ENCODE peak calls at places on chromosomes 6 and 20, in seven cellular contexts. E is activated T-cell treated with anti-CD3 and anti-CD28 coated beads for 1 hour; U is endothelial cell; Q is effector memory CD4-positive, alpha-beta T cell; X is K562; Y is cardiac fibroblast; C is breast epithelium. V is an unnamed sample.

GRCh38 chr6:149929422-149929821 is 6.5 kb upstream of the RAET1G start:
- DNase-seq in C (no peak), Y (no peak), Q (no peak), U (peak), X (no peak), E (no peak), V (no peak)

GRCh38 chr6:28522594-28523557 is 2.8 kb upstream of the GPX5 start:
- DNase-seq in C (no peak), Q (peak), Y (no peak), E (peak), X (peak), U (no peak), V (no peak)

GRCh38 chr20:63183422-63184146 is 32.3 kb downstream of the YTHDF1 start:
- DNase-seq in C (no peak), Q (peak), Y (peak), U (peak), X (peak), E (peak), V (peak)

GRCh38 chr6:53325785-53326184 is 23.0 kb downstream of the ELOVL5 start:
- DNase-seq in X (no peak), C (no peak), E (no peak), Y (no peak), Q (no peak), U (no peak), V (no peak)

GRCh38 chr20:37994512-37994911 is 38.7 kb downstream of the TTI1 start:
- DNase-seq in Q (no peak), E (no peak), C (no peak), X (no peak), Y (peak), U (no peak), V (no peak)

GRCh38 chr6:7087066-7087465 is 20.7 kb upstream of the RREB1 start:
- DNase-seq in X (no peak), E (no peak), Y (peak), C (no peak), Q (no peak), U (no peak), V (no peak)

GRCh38 chr6:144266091-144266649 is 19.0 kb upstream of the UTRN start:
- DNase-seq in U (peak), C (peak), X (no peak), Y (peak), Q (no peak), E (no peak), V (no peak)

GRCh38 chr6:47042238-47042843 is at the start of gene ADGRF1:
- DNase-seq in U (no peak), E (no peak), Y (no peak), Q (no peak), X (no peak), C (no peak), V (no peak)

GRCh38 chr6:166331503-166332133 is 10.7 kb downstream of the SFT2D1 start:
- DNase-seq in E (no peak), Y (no peak), X (no peak), C (no peak), U (no peak), Q (no peak), V (no peak)

GRCh38 chr20:13337090-13337784 is 116.2 kb downstream of the ISM1 start:
- DNase-seq in U (no peak), Y (no peak), E (no peak), C (no peak), X (no peak), Q (no peak), V (no peak)

GRCh38 chr6:139638179-139638872 is 263.9 kb upstream of the CITED2 start:
- DNase-seq in C (no peak), X (peak), U (no peak), Q (no peak), Y (no peak), E (no peak), V (no peak)

GRCh38 chr6:165585060-165585459 is 78.0 kb downstream of the PDE10A start:
- DNase-seq in X (no peak), C (no peak), E (no peak), U (no peak), Y (peak), Q (no peak), V (no peak)

GRCh38 chr6:161434331-161434730 is 160.5 kb upstream of the AGPAT4 start:
- DNase-seq in U (no peak), C (no peak), Q (no peak), X (no peak), E (no peak), Y (peak), V (no peak)

GRCh38 chr6:145551164-145551563 is 184.2 kb downstream of the EPM2A start:
- DNase-seq in X (no peak), U (no peak), Y (peak), Q (no peak), E (no peak), C (no peak), V (no peak)

GRCh38 chr6:31829633-31830492 is 2.3 kb downstream of the HSPA1B start:
- DNase-seq in Y (peak), U (no peak), E (no peak), X (peak), Q (no peak), C (no peak), V (no peak)

GRCh38 chr6:101085327-101085726 is 204.2 kb upstream of the ASCC3 start:
- DNase-seq in Q (no peak), C (no peak), Y (peak), X (no peak), E (no peak), U (no peak), V (no peak)

GRCh38 chr20:1933465-1933870 is 38.3 kb downstream of the SIRPA start:
- DNase-seq in X (no peak), Y (peak), E (no peak), Q (no peak), C (no peak), U (no peak), V (no peak)

GRCh38 chr6:157392927-157393666 is 12.1 kb downstream of the ZDHHC14 start:
- DNase-seq in Y (no peak), C (no peak), X (peak), E (no peak), U (no peak), Q (no peak), V (no peak)

GRCh38 chr20:15637971-15638754 is 935.1 kb downstream of the KIF16B start:
- DNase-seq in U (no peak), E (no peak), Q (no peak), Y (no peak), X (no peak), C (no peak), V (no peak)

GRCh38 chr20:50854512-50855249 is 59.8 kb downstream of the BCAS4 start:
- DNase-seq in U (no peak), X (no peak), E (no peak), Y (no peak), Q (no peak), C (no peak), V (no peak)

GRCh38 chr6:46052479-46052878 is 36.8 kb upstream of the CLIC5 start:
- DNase-seq in Q (no peak), X (no peak), E (no peak), Y (no peak), U (no peak), C (no peak), V (no peak)

GRCh38 chr20:17129089-17129488 is 97.8 kb upstream of the PCSK2 start:
- DNase-seq in U (no peak), Q (no peak), C (no peak), X (no peak), E (no peak), Y (no peak), V (no peak)

GRCh38 chr6:69179681-69180080 is 544.6 kb downstream of the ADGRB3 start:
- DNase-seq in C (no peak), Y (peak), X (no peak), Q (no peak), E (no peak), U (no peak), V (no peak)

GRCh38 chr20:38937978-38938473 is 11.8 kb downstream of the FAM83D start:
- DNase-seq in E (no peak), U (no peak), C (no peak), Y (peak), Q (no peak), X (no peak), V (no peak)

GRCh38 chr6:12603711-12604049 is 112.9 kb upstream of the PHACTR1 start:
- DNase-seq in Y (no peak), C (no peak), X (no peak), U (no peak), E (no peak), Q (no peak), V (no peak)

GRCh38 chr6:128062882-128063603 is 162.2 kb upstream of the THEMIS start:
- DNase-seq in Y (peak), Q (no peak), E (no peak), X (no peak), C (no peak), U (no peak), V (no peak)

GRCh38 chr6:168916576-168917207 is 337.0 kb downstream of the THBS2 start:
- DNase-seq in X (no peak), Q (no peak), C (no peak), U (no peak), Y (no peak), E (no peak), V (no peak)

GRCh38 chr20:62181808-62182207 is 1.0 kb upstream of the MTG2 start:
- DNase-seq in U (no peak), Y (no peak), Q (no peak), X (no peak), E (no peak), C (no peak), V (no peak)

GRCh38 chr6:7960141-7960540 is 49.6 kb upstream of the TXNDC5 start:
- DNase-seq in Q (no peak), C (no peak), Y (no peak), X (no peak), U (no peak), E (no peak), V (no peak)

GRCh38 chr6:99013145-99013544 is 65.4 kb upstream of the FBXL4 start:
- DNase-seq in U (no peak), X (peak), Q (no peak), E (no peak), C (no peak), Y (peak), V (no peak)

GRCh38 chr6:170575250-170575649 is 9.2 kb downstream of the PDCD2 start:
- DNase-seq in X (peak), E (no peak), U (no peak), C (no peak), Q (no peak), Y (peak), V (no peak)

GRCh38 chr6:166476634-166477215 is 94.0 kb upstream of the MPC1 start:
- DNase-seq in X (no peak), C (peak), Y (no peak), U (no peak), E (no peak), Q (no peak), V (no peak)

GRCh38 chr6:143700684-143701342 is 23.0 kb downstream of the PHACTR2 start:
- DNase-seq in Q (no peak), U (no peak), C (no peak), Y (peak), E (no peak), X (no peak), V (no peak)

GRCh38 chr6:2989332-2990178 is 10.1 kb upstream of the NQO2 start:
- DNase-seq in C (peak), X (peak), E (peak), U (peak), Q (peak), Y (peak), V (peak)

GRCh38 chr20:18750735-18751134 is 62.8 kb upstream of the SCP2D1 start:
- DNase-seq in U (no peak), Q (no peak), Y (no peak), C (no peak), E (no peak), X (no peak), V (no peak)

GRCh38 chr6:151869345-151869744 is 61.9 kb downstream of the ESR1 start:
- DNase-seq in X (no peak), U (no peak), E (no peak), C (no peak), Y (peak), Q (no peak), V (no peak)

GRCh38 chr6:83708546-83708969 is 343 bp downstream of the SNAP91 start:
- DNase-seq in Q (no peak), X (no peak), E (no peak), U (peak), Y (peak), C (no peak), V (no peak)